ENCODE peak calls at places on chromosomes 3 and 15, in five cellular contexts. C, L, T, F and D are unnamed samples.

GRCh38 chr3:124131158-124132115 is 139.5 kb upstream of the ROPN1 start:
- DNase-seq in L (no peak), F (no peak), C (no peak), T (no peak), D (no peak)

GRCh38 chr3:51942603-51943450 is 664 bp downstream of the PARP3 start:
- DNase-seq in C (peak), T (peak), L (no peak), F (peak), D (peak)

GRCh38 chr3:147915057-147915456 is 505.9 kb downstream of the ZIC1 start:
- DNase-seq in C (peak), L (no peak), T (no peak), F (peak), D (no peak)

GRCh38 chr15:85837881-85838280 is 43.2 kb upstream of the KLHL25 start:
- DNase-seq in T (peak), F (no peak), L (no peak), C (no peak), D (no peak)

GRCh38 chr15:90497374-90497773 is 32.3 kb upstream of the CRTC3 start:
- DNase-seq in L (no peak), C (no peak), T (no peak), F (no peak), D (no peak)

GRCh38 chr3:65936908-65937638 is 101.6 kb downstream of the MAGI1 start:
- DNase-seq in L (no peak), F (no peak), C (no peak), T (no peak), D (no peak)

GRCh38 chr3:112128843-112129727 is 4.0 kb downstream of the GCSAM start:
- DNase-seq in L (peak), C (peak), T (no peak), F (peak), D (peak)

GRCh38 chr3:186217820-186218164 is 108.9 kb upstream of the ETV5 start:
- DNase-seq in C (no peak), T (no peak), L (no peak), F (peak), D (no peak)

GRCh38 chr3:160100610-160101009 is 112.0 kb downstream of the IL12A start:
- DNase-seq in T (no peak), L (no peak), C (no peak), F (no peak), D (no peak)

GRCh38 chr3:174191380-174191779 is 667.8 kb upstream of the NAALADL2 start:
- DNase-seq in L (no peak), T (no peak), F (peak), C (no peak), D (no peak)
- H3K4me3 ChIP-seq in L (no peak), T (no peak), F (no peak), C (no peak), D (no peak)

DNA sequence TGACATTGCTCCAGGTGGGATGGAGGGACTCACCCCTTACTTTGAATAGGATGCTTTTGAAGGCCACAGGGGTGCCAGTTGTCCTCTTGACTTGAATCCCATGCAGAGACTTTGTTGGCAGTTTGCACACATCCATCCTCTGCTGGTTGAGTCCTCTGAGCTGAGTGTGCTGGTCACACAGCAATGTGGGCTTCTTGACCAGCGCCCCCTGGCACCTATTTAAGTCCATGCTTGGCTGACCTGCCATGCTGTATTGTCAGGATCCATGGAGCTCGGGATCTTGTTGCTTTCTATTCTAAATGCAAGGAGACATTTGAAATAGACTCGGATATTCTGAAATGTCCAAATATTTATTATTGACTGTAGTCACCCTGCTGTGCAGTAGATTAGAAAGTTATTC is 19.8 kb downstream of the RAB7A start:
- DNase-seq in C (no peak), F (no peak), L (no peak), T (no peak), D (no peak)
- TF ChIP-seq CTCF in C (no peak), F (no peak), L (no peak), T (no peak), D (no peak)

DNA sequence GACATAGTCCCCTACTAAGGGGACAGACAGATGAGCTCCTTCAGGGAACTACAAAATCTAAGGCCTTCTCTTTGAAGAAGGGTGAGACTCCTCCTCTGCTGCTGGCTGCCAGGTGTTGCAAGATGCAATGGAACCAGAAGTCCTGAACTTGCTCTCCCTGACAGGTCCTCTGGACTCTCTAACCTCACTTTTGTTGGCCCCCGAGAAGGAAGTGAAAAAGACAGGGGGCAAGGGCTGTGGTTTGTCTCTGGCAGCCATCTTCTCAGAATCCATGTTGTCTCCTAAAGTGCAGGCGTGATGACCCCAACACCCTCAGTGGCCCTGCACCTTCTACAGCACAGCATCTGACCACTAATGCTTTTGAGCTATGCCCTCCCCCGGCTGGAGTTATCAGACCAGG is 292.5 kb downstream of the CHST2 start:
- DNase-seq in T (no peak), L (no peak), C (no peak), F (peak), D (no peak)
- H3K4me3 ChIP-seq in T (no peak), L (no peak), C (no peak), F (no peak), D (no peak)

GRCh38 chr3:88041005-88041404 is 17.8 kb downstream of the CGGBP1 start:
- DNase-seq in F (no peak), C (no peak), T (no peak), L (no peak), D (no peak)
- TF ChIP-seq CTCF in F (no peak), C (no peak), T (no peak), L (no peak), D (no peak)

GRCh38 chr3:129978123-129978522 is 3.6 kb downstream of the TRH start:
- DNase-seq in T (no peak), L (no peak), F (no peak), C (no peak), D (no peak)

GRCh38 chr3:129974451-129975331 is at the start of gene TRH:
- DNase-seq in T (no peak), L (no peak), C (no peak), F (no peak), D (no peak)

GRCh38 chr3:129973853-129974252 is 667 bp upstream of the TRH start:
- DNase-seq in C (no peak), F (no peak), L (no peak), T (no peak), D (no peak)

GRCh38 chr3:129972301-129972700 is 2.2 kb upstream of the TRH start:
- DNase-seq in F (no peak), T (no peak), L (no peak), C (no peak), D (no peak)

GRCh38 chr3:129975332-129976090 is 991 bp downstream of the TRH start:
- DNase-seq in T (no peak), F (no peak), L (no peak), C (no peak), D (no peak)
- H3K4me3 ChIP-seq in T (no peak), F (no peak), L (no peak), C (no peak), D (no peak)

GRCh38 chr3:142931222-142931621 is 32.3 kb downstream of the PAQR9 start:
- DNase-seq in C (no peak), F (peak), T (no peak), L (no peak), D (no peak)

GRCh38 chr3:142930510-142930909 is 33.0 kb downstream of the PAQR9 start:
- DNase-seq in L (no peak), T (peak), C (peak), F (no peak), D (peak)

GRCh38 chr3:142926368-142926944 is 37.0 kb downstream of the PAQR9 start:
- DNase-seq in C (no peak), L (no peak), T (no peak), F (no peak), D (no peak)

GRCh38 chr3:142929890-142930289 is 33.6 kb downstream of the PAQR9 start:
- DNase-seq in F (no peak), T (no peak), C (no peak), L (no peak), D (no peak)

DNA sequence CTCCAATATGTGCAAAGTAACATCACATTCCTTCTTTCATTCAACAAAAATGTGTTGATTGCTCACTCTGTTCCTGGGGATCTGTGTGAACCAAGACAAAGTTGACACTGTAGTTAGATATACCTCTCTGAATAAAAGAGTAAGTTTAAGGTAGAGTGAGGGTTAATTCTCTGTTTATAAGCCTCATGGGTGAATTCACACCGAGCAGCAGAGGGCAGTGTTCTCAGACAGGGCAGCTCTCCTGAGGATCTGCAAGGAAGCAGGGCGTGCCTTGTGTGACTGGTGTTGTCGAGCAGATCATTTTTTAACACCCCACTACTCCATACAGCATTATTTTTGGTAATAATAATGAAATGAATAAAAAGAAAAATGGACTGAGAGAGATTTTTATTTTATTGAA is 34.4 kb downstream of the PAQR9 start:
- DNase-seq in T (peak), F (peak), C (peak), L (no peak), D (peak)
- TF ChIP-seq CTCF in T (no peak), F (peak), C (peak), L (peak), D (peak)

DNA sequence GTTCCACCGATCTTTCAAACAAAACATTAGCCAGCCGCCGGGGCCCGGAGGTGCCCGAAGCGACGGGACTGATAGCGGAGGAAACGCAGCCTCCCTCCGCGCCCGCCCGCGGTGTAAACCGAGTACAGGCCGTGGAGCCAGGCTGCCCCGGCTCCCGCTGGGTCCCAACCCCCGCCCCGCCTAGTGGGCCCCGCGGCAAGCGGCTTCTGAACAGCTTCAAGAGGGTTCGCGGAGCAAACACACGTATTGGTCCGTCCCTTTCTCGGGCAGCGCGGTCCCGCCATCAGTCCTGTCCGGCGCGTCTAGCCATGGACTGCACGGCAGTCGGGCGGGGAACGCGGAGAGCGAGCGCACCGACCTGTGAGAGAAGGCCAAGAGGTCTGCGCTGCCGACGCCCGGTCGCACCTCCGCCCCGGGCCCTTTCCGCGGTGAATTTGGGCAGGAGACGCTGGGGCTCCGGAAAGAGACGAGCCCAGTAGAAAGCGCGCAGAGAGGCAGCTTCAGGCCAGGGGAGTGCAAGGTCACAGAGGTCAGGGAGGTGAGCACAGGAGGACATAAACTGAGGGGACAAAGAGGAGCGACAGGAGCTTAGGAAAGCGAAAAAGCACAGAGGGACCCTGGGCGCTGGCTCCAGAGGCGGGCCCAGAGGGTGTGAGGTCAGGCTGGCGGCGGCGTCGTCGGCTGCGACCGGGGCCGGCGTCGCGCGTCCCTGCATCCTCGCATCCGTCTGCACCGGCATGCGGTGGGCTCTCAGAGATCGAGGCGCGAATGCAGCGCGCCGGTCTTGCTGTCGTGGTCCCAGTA is 1.9 kb downstream of the FOXL2 start:
- DNase-seq in F (no peak), L (no peak), T (no peak), C (no peak), D (no peak)
- H3K4me3 ChIP-seq in F (no peak), L (no peak), T (no peak), C (peak), D (no peak)

DNA sequence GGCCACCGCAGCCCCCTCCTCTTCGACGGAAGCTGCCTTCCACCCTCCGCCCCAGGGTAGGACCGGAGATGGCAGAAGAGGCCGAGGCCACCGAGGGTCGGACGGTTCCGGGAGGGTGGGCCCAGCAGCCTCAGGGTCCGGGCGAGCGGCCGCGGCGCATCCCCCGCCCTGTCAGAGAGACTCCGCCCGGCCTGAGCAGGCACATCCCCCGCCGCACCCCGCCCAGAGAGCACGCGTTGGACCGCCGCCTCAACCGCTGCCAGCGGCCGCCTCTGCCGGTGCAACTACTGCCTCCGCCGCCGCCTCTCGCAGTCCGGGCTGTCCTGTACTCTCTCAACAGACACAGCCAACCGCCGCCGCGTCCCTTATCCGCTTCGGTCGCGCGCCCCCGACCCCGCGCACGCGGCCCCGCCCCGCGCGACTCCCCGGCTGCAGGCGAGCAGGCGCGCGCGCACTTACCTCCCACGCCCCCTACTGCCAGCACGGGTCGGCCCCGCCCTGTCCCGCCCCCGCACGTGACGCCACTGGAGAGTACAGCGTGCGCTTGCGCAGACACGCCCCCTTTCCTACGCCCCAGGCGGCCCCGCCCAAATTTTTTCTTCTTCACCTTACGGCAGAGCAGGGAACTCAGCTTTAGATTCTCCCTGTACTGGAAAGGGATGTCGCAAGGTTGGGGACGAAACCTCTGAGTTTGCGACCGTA is at the start of gene MYO9A:
- DNase-seq in F (peak), C (peak), L (peak), T (peak), D (peak)
- TF ChIP-seq CTCF in F (peak), C (no peak), L (no peak), T (peak), D (no peak)